ENCODE peak calls at places on chromosome 3, in eight cellular contexts. One of them, this sample, is unnamed.

GRCh38 chr3:72448375-72448823 is 399.8 kb downstream of the SHQ1 start:
- DNase-seq in SK-N-SH: no peak
- DNase-seq in SJSA1: peak; percentile 31
- DNase-seq in PC-3: no peak
- DNase-seq in cardiac muscle cell: no peak
- DNase-seq in upper lobe of right lung: no peak
- DNase-seq in lower lobe of right lung: no peak
- DNase-seq in breast epithelium: no peak
- DNase-seq in this sample: no peak

GRCh38 chr3:94972066-94972465 is 909.2 kb downstream of the NSUN3 start:
- DNase-seq in SK-N-SH: no peak
- DNase-seq in SJSA1: no peak
- DNase-seq in PC-3: no peak
- DNase-seq in cardiac muscle cell: no peak
- DNase-seq in upper lobe of right lung: no peak
- DNase-seq in lower lobe of right lung: no peak
- DNase-seq in breast epithelium: no peak
- DNase-seq in this sample: no peak

GRCh38 chr3:150038830-150039229 is 68.1 kb upstream of the PFN2 start:
- DNase-seq in SK-N-SH: no peak
- DNase-seq in SJSA1: no peak
- DNase-seq in PC-3: no peak
- DNase-seq in cardiac muscle cell: no peak
- DNase-seq in upper lobe of right lung: no peak
- DNase-seq in lower lobe of right lung: no peak
- DNase-seq in breast epithelium: no peak
- DNase-seq in this sample: no peak

GRCh38 chr3:46471371-46471914 is 6.7 kb upstream of the LTF start:
- DNase-seq in SK-N-SH: no peak
- DNase-seq in SJSA1: no peak
- DNase-seq in PC-3: no peak
- DNase-seq in cardiac muscle cell: no peak
- DNase-seq in upper lobe of right lung: no peak
- DNase-seq in lower lobe of right lung: no peak
- DNase-seq in breast epithelium: no peak
- DNase-seq in this sample: no peak

GRCh38 chr3:72633101-72633500 is 215.1 kb downstream of the SHQ1 start:
- DNase-seq in SK-N-SH: no peak
- DNase-seq in SJSA1: peak; percentile 23
- DNase-seq in PC-3: peak; percentile 39
- DNase-seq in cardiac muscle cell: no peak
- DNase-seq in upper lobe of right lung: no peak
- DNase-seq in lower lobe of right lung: no peak
- DNase-seq in breast epithelium: no peak
- DNase-seq in this sample: no peak

GRCh38 chr3:78604328-78604727 is 1163.5 kb downstream of the ROBO1 start:
- DNase-seq in SK-N-SH: no peak
- DNase-seq in SJSA1: peak; percentile 8
- DNase-seq in PC-3: peak; percentile 46
- DNase-seq in cardiac muscle cell: no peak
- DNase-seq in upper lobe of right lung: no peak
- DNase-seq in lower lobe of right lung: no peak
- DNase-seq in breast epithelium: no peak
- DNase-seq in this sample: no peak

GRCh38 chr3:51686512-51687215 is 15.6 kb downstream of the TEX264 start:
- DNase-seq in SK-N-SH: no peak
- DNase-seq in SJSA1: peak; percentile 4
- DNase-seq in PC-3: peak; percentile 48
- DNase-seq in cardiac muscle cell: peak; percentile 45
- DNase-seq in upper lobe of right lung: peak; percentile 76
- DNase-seq in lower lobe of right lung: peak; percentile 72
- DNase-seq in breast epithelium: no peak
- DNase-seq in this sample: peak; percentile 64

GRCh38 chr3:60542981-60543380 is 708.3 kb downstream of the FHIT start:
- DNase-seq in SK-N-SH: no peak
- DNase-seq in SJSA1: no peak
- DNase-seq in PC-3: no peak
- DNase-seq in cardiac muscle cell: no peak
- DNase-seq in upper lobe of right lung: no peak
- DNase-seq in lower lobe of right lung: no peak
- DNase-seq in breast epithelium: no peak
- DNase-seq in this sample: no peak

GRCh38 chr3:124246366-124246765 is 254.4 kb upstream of the ROPN1 start:
- DNase-seq in SK-N-SH: no peak
- DNase-seq in SJSA1: no peak
- DNase-seq in PC-3: no peak
- DNase-seq in cardiac muscle cell: no peak
- DNase-seq in upper lobe of right lung: no peak
- DNase-seq in lower lobe of right lung: no peak
- DNase-seq in breast epithelium: no peak
- DNase-seq in this sample: no peak

GRCh38 chr3:43727930-43728329 is 37.2 kb downstream of the ABHD5 start:
- DNase-seq in SK-N-SH: no peak
- DNase-seq in SJSA1: no peak
- DNase-seq in PC-3: peak; percentile 16
- DNase-seq in cardiac muscle cell: no peak
- DNase-seq in upper lobe of right lung: no peak
- DNase-seq in lower lobe of right lung: no peak
- DNase-seq in breast epithelium: no peak
- DNase-seq in this sample: no peak

GRCh38 chr3:10917176-10917575 is 75.4 kb upstream of the SLC6A1 start:
- DNase-seq in SK-N-SH: no peak
- DNase-seq in SJSA1: peak; percentile 50
- DNase-seq in PC-3: peak; percentile 23
- DNase-seq in cardiac muscle cell: peak; percentile 8
- DNase-seq in upper lobe of right lung: no peak
- DNase-seq in lower lobe of right lung: no peak
- DNase-seq in breast epithelium: no peak
- DNase-seq in this sample: no peak

GRCh38 chr3:69738291-69738690 is 973 bp upstream of the MITF start:
- DNase-seq in SK-N-SH: no peak
- DNase-seq in SJSA1: peak; percentile 10
- DNase-seq in PC-3: peak; percentile 7
- DNase-seq in cardiac muscle cell: peak; percentile 47
- DNase-seq in upper lobe of right lung: no peak
- DNase-seq in lower lobe of right lung: no peak
- DNase-seq in breast epithelium: no peak
- DNase-seq in this sample: no peak

GRCh38 chr3:155015776-155016451 is 64.2 kb upstream of the MME start:
- DNase-seq in SK-N-SH: no peak
- DNase-seq in SJSA1: peak; percentile 64
- DNase-seq in PC-3: no peak
- DNase-seq in cardiac muscle cell: no peak
- DNase-seq in upper lobe of right lung: no peak
- DNase-seq in lower lobe of right lung: no peak
- DNase-seq in breast epithelium: no peak
- DNase-seq in this sample: no peak

GRCh38 chr3:144314946-144315345 is 343.3 kb downstream of the DIPK2A start:
- DNase-seq in SK-N-SH: no peak
- DNase-seq in SJSA1: no peak
- DNase-seq in PC-3: no peak
- DNase-seq in cardiac muscle cell: no peak
- DNase-seq in upper lobe of right lung: no peak
- DNase-seq in lower lobe of right lung: no peak
- DNase-seq in breast epithelium: no peak
- DNase-seq in this sample: no peak

GRCh38 chr3:32844914-32845313 is 27.1 kb downstream of the TRIM71 start:
- DNase-seq in SK-N-SH: no peak
- DNase-seq in SJSA1: no peak
- DNase-seq in PC-3: peak; percentile 27
- DNase-seq in cardiac muscle cell: no peak
- DNase-seq in upper lobe of right lung: no peak
- DNase-seq in lower lobe of right lung: no peak
- DNase-seq in breast epithelium: no peak
- DNase-seq in this sample: no peak

GRCh38 chr3:8608791-8609171 is 35.8 kb downstream of the SSUH2 start:
- DNase-seq in SK-N-SH: no peak
- DNase-seq in SJSA1: no peak
- DNase-seq in PC-3: no peak
- DNase-seq in cardiac muscle cell: no peak
- DNase-seq in upper lobe of right lung: no peak
- DNase-seq in lower lobe of right lung: no peak
- DNase-seq in breast epithelium: no peak
- DNase-seq in this sample: no peak

DNA sequence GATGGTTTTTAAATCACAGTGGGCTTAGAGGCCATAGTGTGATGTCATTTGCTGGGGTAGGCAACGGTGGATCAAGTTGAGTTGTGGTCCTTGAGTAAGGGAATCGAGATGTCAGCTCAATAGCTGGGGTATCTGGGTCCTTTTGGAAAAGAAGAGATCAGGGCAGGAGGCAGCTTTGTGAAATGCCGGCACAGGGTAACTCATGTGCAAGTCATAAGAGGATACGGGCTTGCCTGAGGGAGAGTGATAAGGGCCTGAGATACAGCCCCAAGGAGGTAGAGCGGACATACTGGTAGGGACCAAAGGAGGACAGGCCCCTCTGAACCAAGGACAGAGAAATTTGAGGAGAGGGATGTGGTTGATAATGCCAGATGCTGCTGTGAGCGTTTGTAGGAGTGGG is 4.2 kb upstream of the FAM131A start:
- DNase-seq in SK-N-SH: no peak
- DNase-seq in SJSA1: no peak
- DNase-seq in PC-3: no peak
- DNase-seq in cardiac muscle cell: no peak
- DNase-seq in upper lobe of right lung: no peak
- DNase-seq in lower lobe of right lung: no peak
- DNase-seq in breast epithelium: no peak
- DNase-seq in this sample: no peak
- H3K4me1 ChIP-seq in SK-N-SH: peaks cover 45% of the 10 kb centered on the region
- H3K4me1 ChIP-seq in SJSA1: peaks cover 64% of the 10 kb centered on the region
- H3K4me1 ChIP-seq in PC-3: peaks cover 63% of the 10 kb centered on the region
- H3K4me1 ChIP-seq in cardiac muscle cell: no peaks in the 10 kb centered on the region
- H3K4me1 ChIP-seq in upper lobe of right lung: peaks cover 17% of the 10 kb centered on the region
- H3K4me1 ChIP-seq in lower lobe of right lung: peaks cover 21% of the 10 kb centered on the region
- H3K4me1 ChIP-seq in breast epithelium: peaks cover 6% of the 10 kb centered on the region
- H3K4me1 ChIP-seq in this sample: peaks cover 55% of the 10 kb centered on the region

DNA sequence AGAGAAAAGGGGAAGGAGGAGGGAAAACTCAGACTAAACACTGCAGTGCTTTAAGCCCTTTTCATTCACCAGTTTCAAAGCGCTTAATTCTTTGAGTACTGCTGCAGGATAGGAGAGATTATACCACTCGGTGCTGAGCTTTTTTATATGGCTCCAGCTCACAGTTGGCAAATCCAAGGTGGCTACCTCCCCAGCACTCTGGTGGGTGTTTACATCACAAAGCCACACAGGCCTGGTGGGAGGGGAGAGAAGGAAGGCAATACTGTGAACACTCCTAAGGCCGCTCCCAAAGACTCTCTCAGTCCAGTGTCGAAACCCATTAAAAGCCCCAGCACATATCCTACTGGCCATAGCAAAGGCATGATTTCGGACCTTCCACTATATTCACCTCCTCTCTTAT is 191.4 kb downstream of the STT3B start:
- DNase-seq in SK-N-SH: no peak
- DNase-seq in SJSA1: no peak
- DNase-seq in PC-3: no peak
- DNase-seq in cardiac muscle cell: no peak
- DNase-seq in upper lobe of right lung: no peak
- DNase-seq in lower lobe of right lung: no peak
- DNase-seq in breast epithelium: no peak
- DNase-seq in this sample: no peak
- H3K4me3 ChIP-seq in SK-N-SH: no peak overlapping the region
- H3K4me3 ChIP-seq in SJSA1: no peak overlapping the region
- H3K4me3 ChIP-seq in PC-3: no peak overlapping the region
- H3K4me3 ChIP-seq in cardiac muscle cell: no peak overlapping the region
- H3K4me3 ChIP-seq in upper lobe of right lung: no peak overlapping the region
- H3K4me3 ChIP-seq in lower lobe of right lung: no peak overlapping the region
- H3K4me3 ChIP-seq in breast epithelium: no peak overlapping the region
- H3K4me3 ChIP-seq in this sample: no peak overlapping the region

GRCh38 chr3:134462236-134463059 is 23.3 kb downstream of the ANAPC13 start:
- DNase-seq in SK-N-SH: no peak
- DNase-seq in SJSA1: peak; percentile 48
- DNase-seq in PC-3: no peak
- DNase-seq in cardiac muscle cell: no peak
- DNase-seq in upper lobe of right lung: no peak
- DNase-seq in lower lobe of right lung: no peak
- DNase-seq in breast epithelium: no peak
- DNase-seq in this sample: no peak

GRCh38 chr3:134468519-134468918 is 17.3 kb downstream of the ANAPC13 start:
- DNase-seq in SK-N-SH: no peak
- DNase-seq in SJSA1: no peak
- DNase-seq in PC-3: no peak
- DNase-seq in cardiac muscle cell: no peak
- DNase-seq in upper lobe of right lung: no peak
- DNase-seq in lower lobe of right lung: no peak
- DNase-seq in breast epithelium: no peak
- DNase-seq in this sample: no peak

GRCh38 chr3:134463676-134464611 is 21.8 kb downstream of the ANAPC13 start:
- DNase-seq in SK-N-SH: peak; percentile 23
- DNase-seq in SJSA1: peak; percentile 88
- DNase-seq in PC-3: no peak
- DNase-seq in cardiac muscle cell: no peak
- DNase-seq in upper lobe of right lung: no peak
- DNase-seq in lower lobe of right lung: no peak
- DNase-seq in breast epithelium: peak; percentile 62
- DNase-seq in this sample: peak; percentile 79

GRCh38 chr3:134466366-134466765 is 19.4 kb downstream of the ANAPC13 start:
- DNase-seq in SK-N-SH: no peak
- DNase-seq in SJSA1: no peak
- DNase-seq in PC-3: no peak
- DNase-seq in cardiac muscle cell: no peak
- DNase-seq in upper lobe of right lung: no peak
- DNase-seq in lower lobe of right lung: no peak
- DNase-seq in breast epithelium: no peak
- DNase-seq in this sample: no peak

GRCh38 chr3:134464693-134465385 is 20.9 kb downstream of the ANAPC13 start:
- DNase-seq in SK-N-SH: no peak
- DNase-seq in SJSA1: no peak
- DNase-seq in PC-3: no peak
- DNase-seq in cardiac muscle cell: no peak
- DNase-seq in upper lobe of right lung: no peak
- DNase-seq in lower lobe of right lung: no peak
- DNase-seq in breast epithelium: no peak
- DNase-seq in this sample: no peak
- H3K4me1 ChIP-seq in SK-N-SH: peaks cover 32% of the 10 kb centered on the region
- H3K4me1 ChIP-seq in SJSA1: peaks cover 38% of the 10 kb centered on the region
- H3K4me1 ChIP-seq in PC-3: no peaks in the 10 kb centered on the region
- H3K4me1 ChIP-seq in cardiac muscle cell: no peaks in the 10 kb centered on the region
- H3K4me1 ChIP-seq in upper lobe of right lung: peaks cover 23% of the 10 kb centered on the region
- H3K4me1 ChIP-seq in lower lobe of right lung: peaks cover 12% of the 10 kb centered on the region
- H3K4me1 ChIP-seq in breast epithelium: peaks cover 8% of the 10 kb centered on the region
- H3K4me1 ChIP-seq in this sample: peaks cover 35% of the 10 kb centered on the region

GRCh38 chr3:109392293-109392692 is 54.9 kb upstream of the DPPA4 start:
- DNase-seq in SK-N-SH: no peak
- DNase-seq in SJSA1: no peak
- DNase-seq in PC-3: no peak
- DNase-seq in cardiac muscle cell: no peak
- DNase-seq in upper lobe of right lung: no peak
- DNase-seq in lower lobe of right lung: no peak
- DNase-seq in breast epithelium: no peak
- DNase-seq in this sample: no peak

DNA sequence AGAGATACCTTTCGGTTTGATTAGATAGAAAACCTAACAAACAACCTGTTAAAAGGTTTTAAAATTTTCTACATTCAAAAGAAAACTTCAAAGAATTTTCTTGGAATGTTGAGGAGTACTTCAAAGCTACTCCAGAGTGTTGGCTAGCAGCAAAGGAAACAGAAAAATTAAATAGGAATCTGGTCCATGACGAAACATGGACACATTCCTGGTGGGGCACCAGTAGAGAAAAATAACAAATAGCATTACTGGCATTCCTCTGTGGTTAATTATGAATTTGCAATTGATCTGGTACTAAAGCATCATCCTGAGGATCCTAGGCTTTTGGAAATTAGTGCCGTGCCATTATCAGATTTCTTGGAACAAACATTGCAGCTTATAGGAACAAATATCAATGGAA is 59.5 kb upstream of the DPPA4 start:
- DNase-seq in SK-N-SH: no peak
- DNase-seq in SJSA1: no peak
- DNase-seq in PC-3: no peak
- DNase-seq in cardiac muscle cell: no peak
- DNase-seq in upper lobe of right lung: no peak
- DNase-seq in lower lobe of right lung: no peak
- DNase-seq in breast epithelium: no peak
- DNase-seq in this sample: no peak
- H3K4me3 ChIP-seq in SK-N-SH: no peak overlapping the region
- H3K4me3 ChIP-seq in SJSA1: no peak overlapping the region
- H3K4me3 ChIP-seq in PC-3: no peak overlapping the region
- H3K4me3 ChIP-seq in cardiac muscle cell: no peak overlapping the region
- H3K4me3 ChIP-seq in upper lobe of right lung: no peak overlapping the region
- H3K4me3 ChIP-seq in lower lobe of right lung: no peak overlapping the region
- H3K4me3 ChIP-seq in breast epithelium: no peak overlapping the region
- H3K4me3 ChIP-seq in this sample: no peak overlapping the region

This sample was measured in left ventricle myocardium inferior.